ENCODE peak calls at places on chromosomes 3 and 15, in six cellular contexts. Y, K, A, P, T and E are unnamed samples.

GRCh38 chr15:69398541-69398940 is 15.6 kb upstream of the KIF23 start:
- DNase-seq in Y (no peak), K (no peak), A (peak), P (peak), T (no peak), E (no peak)

GRCh38 chr3:57959407-57960173 is 48.6 kb upstream of the FLNB start:
- DNase-seq in Y (no peak), K (no peak), A (peak), P (no peak), T (peak), E (no peak)

GRCh38 chr15:35117508-35118280 is 32.6 kb upstream of the NANOGP8 start:
- DNase-seq in Y (no peak), K (no peak), A (peak), P (no peak), T (no peak), E (no peak)

GRCh38 chr15:101017041-101017754 is 98.0 kb downstream of the LRRK1 start:
- DNase-seq in Y (no peak), K (no peak), A (peak), P (no peak), T (no peak), E (no peak)

GRCh38 chr15:68420186-68420684 is 11.7 kb downstream of the ITGA11 start:
- DNase-seq in Y (no peak), K (no peak), A (no peak), P (no peak), T (no peak), E (no peak)

GRCh38 chr3:102174832-102175374 is 259.9 kb upstream of the ZPLD1 start:
- DNase-seq in Y (no peak), K (no peak), A (peak), P (no peak), T (no peak), E (no peak)

GRCh38 chr15:69338535-69339213 is 40.0 kb downstream of the PAQR5 start:
- DNase-seq in Y (no peak), K (no peak), A (no peak), P (no peak), T (no peak), E (peak)

GRCh38 chr15:89747708-89748682 is 3.1 kb downstream of the MESP1 start:
- DNase-seq in Y (no peak), K (no peak), A (no peak), P (no peak), T (no peak), E (no peak)

GRCh38 chr3:140092883-140093536 is 158.0 kb downstream of the CLSTN2 start:
- DNase-seq in Y (no peak), K (no peak), A (no peak), P (no peak), T (no peak), E (no peak)